ENCODE peak calls at places on chromosomes 4 and X, in ten cellular contexts. T, F, C, K, V, N, U, R, O and M are unnamed samples.

GRCh38 chr4:74365761-74366160 is 816 bp downstream of the EREG start:
- DNase-seq in T (peak), F (peak), C (no peak), K (no peak), V (no peak), N (peak), U (peak), R (peak), O (no peak), M (no peak)

GRCh38 chr4:103778221-103778620 is 58.4 kb upstream of the TACR3 start:
- DNase-seq in T (no peak), F (no peak), C (no peak), K (no peak), V (no peak), N (no peak), U (no peak), R (peak), O (no peak), M (no peak)

GRCh38 chr4:184408021-184408710 is 66.2 kb downstream of the IRF2 start:
- DNase-seq in T (no peak), F (peak), C (no peak), K (peak), V (no peak), N (peak), U (peak), R (no peak), O (peak), M (no peak)

GRCh38 chr4:82642321-82642720 is 80.5 kb upstream of the TMEM150C start:
- DNase-seq in T (no peak), F (no peak), C (no peak), K (no peak), V (no peak), N (no peak), U (no peak), R (no peak), O (no peak), M (no peak)

GRCh38 chrX:39162322-39162721 is 361.1 kb downstream of the MID1IP1 start:
- DNase-seq in T (peak), F (no peak), C (no peak), K (no peak), V (peak), N (peak), U (no peak), R (peak), O (no peak), M (peak)

GRCh38 chr4:123777297-123777859 is 380.8 kb downstream of the SPRY1 start:
- DNase-seq in T (no peak), F (no peak), C (no peak), K (no peak), V (no peak), N (no peak), U (no peak), R (no peak), O (no peak), M (no peak)

GRCh38 chr4:170868191-170868590 is 778.4 kb upstream of the AADAT start:
- DNase-seq in T (no peak), F (no peak), C (no peak), K (no peak), V (no peak), N (no peak), U (peak), R (no peak), O (no peak), M (no peak)

GRCh38 chr4:91243132-91243531 is 1060.6 kb upstream of the GRID2 start:
- DNase-seq in T (no peak), F (no peak), C (no peak), K (no peak), V (no peak), N (no peak), U (peak), R (no peak), O (no peak), M (no peak)

GRCh38 chrX:131861088-131861787 is 161.9 kb upstream of the STK26 start:
- DNase-seq in T (no peak), F (no peak), C (no peak), K (no peak), V (no peak), N (no peak), U (peak), R (no peak), O (no peak), M (no peak)

GRCh38 chr4:142558851-142559250 is 287.2 kb downstream of the INPP4B start:
- DNase-seq in T (no peak), F (peak), C (no peak), K (no peak), V (no peak), N (peak), U (no peak), R (no peak), O (no peak), M (no peak)

GRCh38 chr4:124459922-124460301 is 252.6 kb downstream of the ANKRD50 start:
- DNase-seq in T (no peak), F (peak), C (no peak), K (no peak), V (peak), N (peak), U (no peak), R (peak), O (peak), M (no peak)

GRCh38 chr4:8115203-8115520 is 43.5 kb downstream of the ABLIM2 start:
- DNase-seq in T (no peak), F (no peak), C (no peak), K (no peak), V (no peak), N (no peak), U (no peak), R (no peak), O (no peak), M (no peak)

DNA sequence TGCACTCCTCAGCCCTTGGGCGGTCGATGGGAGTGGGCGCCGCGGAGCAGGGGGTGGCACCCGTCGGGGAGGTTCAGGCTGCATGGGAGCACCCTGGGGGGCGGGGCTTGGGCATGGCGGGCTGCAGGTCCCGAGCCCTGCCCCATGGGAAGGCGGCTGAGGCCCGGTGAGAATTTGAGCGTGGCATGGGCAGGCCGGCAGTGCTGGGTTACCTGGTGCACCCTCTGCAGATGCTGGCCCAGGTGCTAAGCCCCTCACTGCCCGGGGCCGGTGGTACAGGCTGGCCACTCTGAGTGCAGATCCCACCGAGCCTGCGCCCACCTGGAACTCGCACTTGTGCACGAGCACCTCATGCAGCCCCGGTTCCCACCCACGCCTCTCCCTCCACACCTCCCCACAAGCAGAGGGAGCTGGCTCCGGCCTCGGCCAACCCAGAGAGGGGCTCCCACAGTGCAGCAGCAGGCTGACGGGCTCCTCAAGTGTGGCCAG is 556.3 kb downstream of the GALNTL6 start:
- DNase-seq in T (no peak), F (no peak), C (no peak), K (no peak), V (no peak), N (no peak), U (no peak), R (no peak), O (no peak), M (no peak)
- TF ChIP-seq CTCF in T (no peak), F (no peak), C (no peak), K (no peak), V (no peak), N (no peak), U (no peak), R (no peak), O (no peak), M (no peak)

GRCh38 chrX:8364369-8365141 is 100.1 kb upstream of the VCX3B start:
- DNase-seq in T (peak), F (no peak), C (no peak), K (no peak), V (peak), N (peak), U (peak), R (peak), O (no peak), M (peak)
- TF ChIP-seq CTCF in T (peak), F (peak), C (no peak), K (no peak), V (peak), N (peak), U (peak), R (peak), O (no peak), M (no peak)

GRCh38 chrX:101362116-101362515 is 13.6 kb upstream of the TIMM8A start:
- DNase-seq in T (no peak), F (no peak), C (no peak), K (no peak), V (no peak), N (no peak), U (peak), R (no peak), O (no peak), M (no peak)

GRCh38 chrX:101359966-101360365 is 11.4 kb upstream of the TIMM8A start:
- DNase-seq in T (no peak), F (no peak), C (no peak), K (no peak), V (no peak), N (no peak), U (peak), R (no peak), O (no peak), M (no peak)

GRCh38 chrX:101362757-101363156 is 14.2 kb upstream of the TIMM8A start:
- DNase-seq in T (no peak), F (no peak), C (no peak), K (no peak), V (no peak), N (no peak), U (no peak), R (no peak), O (no peak), M (no peak)

DNA sequence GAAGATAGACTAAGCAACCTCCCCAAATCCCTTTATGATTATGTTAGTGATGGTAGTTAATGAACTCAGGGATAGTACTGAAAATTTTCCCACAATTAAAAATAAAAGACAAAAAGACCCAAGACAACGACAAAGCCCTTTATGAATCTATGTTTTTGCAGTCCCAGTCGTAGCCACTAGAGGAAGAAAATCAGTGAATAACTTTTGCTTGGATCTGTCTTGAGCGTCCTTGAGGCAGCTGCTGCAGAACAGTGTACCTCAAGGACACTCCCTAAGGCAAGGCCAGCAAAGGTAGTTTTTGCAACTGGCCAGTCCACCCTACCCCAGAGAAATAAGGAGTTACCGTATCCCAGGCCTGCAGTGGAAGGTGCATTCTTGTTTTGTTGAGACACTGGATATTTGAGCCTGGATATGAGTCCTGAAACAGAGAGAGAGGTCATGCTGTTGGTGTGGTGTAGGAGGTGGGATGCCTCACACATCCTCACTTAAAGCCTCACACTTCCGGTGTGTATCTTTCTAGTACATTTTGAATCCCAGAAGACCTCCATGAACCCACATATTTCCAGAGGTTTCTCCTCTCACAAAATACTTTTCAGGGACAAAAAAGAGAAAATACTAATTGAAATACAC is 8.7 kb upstream of the TIMM8A start:
- DNase-seq in T (peak), F (peak), C (no peak), K (no peak), V (no peak), N (peak), U (no peak), R (peak), O (no peak), M (no peak)
- TF ChIP-seq CTCF in T (peak), F (peak), C (no peak), K (peak), V (peak), N (peak), U (peak), R (no peak), O (peak), M (no peak)

GRCh38 chrX:49876750-49877149 is 2.5 kb upstream of the USP27X start:
- DNase-seq in T (peak), F (peak), C (no peak), K (no peak), V (peak), N (peak), U (peak), R (peak), O (no peak), M (peak)
- TF ChIP-seq CTCF in T (peak), F (peak), C (peak), K (no peak), V (peak), N (peak), U (peak), R (peak), O (peak), M (peak)